ENCODE peak calls at places on chromosome 14, in seven cellular contexts. F, Q, U, C, Y, O and N are unnamed samples.

GRCh38 chr14:22888662-22889061 is 5.6 kb downstream of the REM2 start:
- DNase-seq in F (no peak), Q (no peak), U (no peak), C (peak; percentile 62), Y (no peak), O (no peak), N (no peak)

GRCh38 chr14:88986146-88986841 is 161.8 kb downstream of the TTC8 start:
- DNase-seq in F (peak; percentile 69), Q (peak; percentile 31), U (no peak), C (no peak), Y (no peak), O (no peak), N (no peak)

GRCh38 chr14:101708853-101709532 is 52.5 kb upstream of the PPP2R5C start:
- DNase-seq in F (no peak), Q (no peak), U (no peak), C (no peak), Y (no peak), O (no peak), N (no peak)

GRCh38 chr14:25136811-25137210 is 86.9 kb upstream of the STXBP6 start:
- DNase-seq in F (no peak), Q (no peak), U (no peak), C (no peak), Y (no peak), O (no peak), N (no peak)

GRCh38 chr14:67392728-67393314 is 19.1 kb downstream of the PLEK2 start:
- DNase-seq in F (no peak), Q (no peak), U (no peak), C (no peak), Y (no peak), O (no peak), N (no peak)

GRCh38 chr14:92456215-92457017 is 57.2 kb upstream of the RIN3 start:
- DNase-seq in F (peak; percentile 55), Q (peak; percentile 50), U (peak; percentile 51), C (no peak), Y (peak; percentile 59), O (peak; percentile 34), N (peak; percentile 74)

GRCh38 chr14:34331728-34332623 is 130.1 kb downstream of the SPTSSA start:
- DNase-seq in F (peak; percentile 68), Q (peak; percentile 57), U (peak; percentile 29), C (peak; percentile 80), Y (peak; percentile 95), O (peak; percentile 43), N (peak; percentile 91)

GRCh38 chr14:69346710-69347109 is 51.4 kb downstream of the ERH start:
- DNase-seq in F (peak; percentile 56), Q (no peak), U (peak; percentile 33), C (no peak), Y (no peak), O (peak; percentile 62), N (no peak)

GRCh38 chr14:80587096-80587724 is 354.3 kb downstream of the CEP128 start:
- DNase-seq in F (no peak), Q (peak; percentile 21), U (no peak), C (peak; percentile 89), Y (peak; percentile 30), O (no peak), N (peak; percentile 68)

GRCh38 chr14:75370416-75371205 is 57.2 kb upstream of the JDP2 start:
- DNase-seq in F (no peak), Q (no peak), U (no peak), C (no peak), Y (no peak), O (no peak), N (no peak)

GRCh38 chr14:50875359-50876090 is 3.7 kb downstream of the ABHD12B start:
- DNase-seq in F (no peak), Q (no peak), U (no peak), C (peak; percentile 78), Y (peak; percentile 96), O (no peak), N (no peak)

GRCh38 chr14:55789442-55789841 is 209.4 kb downstream of the KTN1 start:
- DNase-seq in F (no peak), Q (no peak), U (no peak), C (no peak), Y (no peak), O (no peak), N (no peak)

GRCh38 chr14:59310644-59311043 is 122.2 kb downstream of the DAAM1 start:
- DNase-seq in F (no peak), Q (no peak), U (no peak), C (no peak), Y (no peak), O (no peak), N (peak; percentile 74)

GRCh38 chr14:105856676-105857222 is 330.4 kb downstream of the TMEM121 start:
- DNase-seq in F (peak; percentile 28), Q (no peak), U (no peak), C (no peak), Y (no peak), O (no peak), N (no peak)

GRCh38 chr14:53955671-53956426 is 776 bp downstream of the BMP4 start:
- DNase-seq in F (no peak), Q (no peak), U (no peak), C (no peak), Y (peak; percentile 37), O (no peak), N (peak; percentile 64)

GRCh38 chr14:65222434-65222833 is 120.1 kb upstream of the MAX start:
- DNase-seq in F (peak; percentile 48), Q (peak; percentile 60), U (peak; percentile 41), C (no peak), Y (no peak), O (peak; percentile 52), N (peak; percentile 35)

GRCh38 chr14:65156568-65157366 is 54.5 kb upstream of the MAX start:
- DNase-seq in F (no peak), Q (no peak), U (no peak), C (peak; percentile 45), Y (no peak), O (no peak), N (no peak)

GRCh38 chr14:36661506-36662257 is at the start of gene PAX9:
- DNase-seq in F (peak; percentile 78), Q (peak; percentile 81), U (peak; percentile 92), C (peak; percentile 23), Y (peak; percentile 39), O (peak; percentile 92), N (peak; percentile 97)

GRCh38 chr14:95564060-95564459 is 29.2 kb downstream of the GLRX5 start:
- DNase-seq in F (no peak), Q (no peak), U (no peak), C (no peak), Y (no peak), O (no peak), N (no peak)

GRCh38 chr14:99271951-99272668 is at the start of gene BCL11B:
- DNase-seq in F (peak; percentile 78), Q (peak; percentile 82), U (no peak), C (peak; percentile 24), Y (peak; percentile 84), O (peak; percentile 31), N (peak; percentile 83)

GRCh38 chr14:23938823-23939222 is 14.7 kb upstream of the DHRS4 start:
- DNase-seq in F (no peak), Q (no peak), U (no peak), C (no peak), Y (no peak), O (no peak), N (no peak)

GRCh38 chr14:33016611-33017010 is 77.9 kb downstream of the NPAS3 start:
- DNase-seq in F (no peak), Q (no peak), U (no peak), C (no peak), Y (no peak), O (no peak), N (no peak)

GRCh38 chr14:33010495-33010894 is 71.8 kb downstream of the NPAS3 start:
- DNase-seq in F (no peak), Q (no peak), U (no peak), C (no peak), Y (no peak), O (no peak), N (no peak)

GRCh38 chr14:33017016-33017415 is 78.3 kb downstream of the NPAS3 start:
- DNase-seq in F (no peak), Q (no peak), U (no peak), C (no peak), Y (no peak), O (no peak), N (no peak)

GRCh38 chr14:33019346-33019745 is 80.7 kb downstream of the NPAS3 start:
- DNase-seq in F (no peak), Q (no peak), U (no peak), C (no peak), Y (no peak), O (no peak), N (no peak)

DNA sequence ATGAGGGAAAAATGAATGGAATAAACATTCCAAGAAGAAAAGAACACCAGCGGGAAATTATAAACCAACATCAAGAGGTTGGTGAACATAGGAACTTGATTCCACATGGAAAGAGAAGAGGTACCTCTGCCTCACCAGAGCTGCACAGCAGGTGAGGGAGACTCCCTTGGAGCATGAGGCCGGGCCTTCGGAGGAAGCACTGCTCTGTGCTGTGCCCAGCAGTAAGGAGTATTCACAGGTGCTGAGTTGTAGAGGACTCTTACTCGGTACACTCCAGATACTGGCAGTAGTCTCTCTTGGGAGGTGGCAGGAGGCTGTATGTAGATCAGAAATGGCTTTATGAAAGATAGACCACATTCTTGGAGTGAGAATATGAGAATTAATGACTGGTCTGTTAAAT is 76.0 kb downstream of the NPAS3 start:
- DNase-seq in F (no peak), Q (no peak), U (no peak), C (no peak), Y (no peak), O (no peak), N (no peak)
- TF ChIP-seq JUND in F (no peak), Q (no peak), U (no peak), C (no peak), Y (no peak), O (no peak), N (no peak)

GRCh38 chr14:93787465-93788306 is 599 bp downstream of the PRIMA1 start:
- DNase-seq in F (no peak), Q (no peak), U (no peak), C (no peak), Y (no peak), O (no peak), N (no peak)
- TF ChIP-seq JUND in F (no peak), Q (no peak), U (no peak), C (no peak), Y (no peak), O (no peak), N (no peak)

GRCh38 chr14:103073367-103073875 is 10.6 kb upstream of the LBHD2 start:
- DNase-seq in F (no peak), Q (no peak), U (no peak), C (no peak), Y (no peak), O (no peak), N (no peak)
- TF ChIP-seq JUND in F (no peak), Q (no peak), U (no peak), C (no peak), Y (no peak), O (no peak), N (no peak)

DNA sequence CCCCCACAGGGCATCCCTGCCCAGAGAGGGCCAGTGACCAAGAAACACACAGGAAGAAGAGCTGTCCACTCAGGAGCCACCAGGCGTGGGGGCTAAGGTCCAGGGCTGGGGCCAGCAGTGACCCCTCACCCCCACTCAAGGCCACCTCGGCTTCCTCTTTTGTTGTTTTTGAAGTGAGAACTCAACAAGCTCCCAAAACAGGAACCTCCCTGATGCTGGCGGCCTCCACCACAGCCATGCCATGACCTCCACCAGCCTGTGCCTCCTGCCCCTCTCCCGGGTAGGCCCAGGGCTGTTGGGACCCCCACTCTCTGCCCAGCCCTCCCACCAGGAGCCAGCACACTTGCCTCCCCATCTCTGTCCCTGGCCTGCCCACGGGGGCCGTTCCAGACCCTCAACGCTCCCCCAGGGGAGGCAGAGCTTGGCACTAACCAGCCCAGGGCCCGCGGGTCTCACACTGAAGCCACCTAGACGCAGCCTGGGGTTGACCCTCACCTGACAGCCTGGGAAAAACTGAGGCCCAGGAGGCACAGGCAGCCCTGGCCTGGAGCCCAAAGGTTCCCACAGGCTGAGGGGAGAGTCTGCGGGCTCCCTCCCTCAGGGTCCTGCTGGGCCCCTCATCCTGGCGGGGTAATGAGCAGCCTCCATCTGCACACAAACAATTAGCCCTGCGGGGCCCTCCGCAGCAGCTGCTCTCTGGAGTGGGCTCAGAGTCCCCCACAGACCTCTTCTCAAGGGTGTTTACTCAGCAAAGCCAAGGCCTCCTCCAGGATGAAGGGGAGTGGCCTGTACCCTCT is 7.6 kb downstream of the AKT1 start:
- DNase-seq in F (no peak), Q (no peak), U (no peak), C (no peak), Y (no peak), O (no peak), N (no peak)
- TF ChIP-seq JUND in F (no peak), Q (no peak), U (no peak), C (no peak), Y (no peak), O (no peak), N (no peak)